ENCODE peak calls at places on chromosomes 3 and 15, in eight cellular contexts. N is tibial artery, O is tibial nerve, D is fibroblast of pulmonary artery, V is mucosa of descending colon, R is uterus, C is RWPE2, M is neural progenitor cell. Z is an unnamed sample.

GRCh38 chr3:10498271-10498670 is 7.1 kb downstream of the ATP2B2 start:
- DNase-seq in M (no peak), V (no peak), O (no peak), R (no peak), C (no peak), D (no peak), N (no peak), Z (no peak)

GRCh38 chr3:48619541-48620524 is 1.7 kb downstream of the TMEM89 start:
- DNase-seq in R (no peak), C (no peak), V (no peak), D (no peak), N (no peak), M (peak; percentile 58), O (no peak), Z (no peak)

GRCh38 chr3:190175490-190175889 is 54.8 kb upstream of the P3H2 start:
- DNase-seq in O (no peak), N (no peak), C (no peak), R (no peak), M (peak; percentile 30), V (no peak), D (peak; percentile 26), Z (no peak)

GRCh38 chr15:39491917-39492490 is 88.9 kb upstream of the THBS1 start:
- DNase-seq in O (no peak), V (no peak), R (peak; percentile 43), C (no peak), D (no peak), N (no peak), M (no peak), Z (no peak)

GRCh38 chr3:46271209-46271608 is 28.9 kb downstream of the CCR3 start:
- DNase-seq in C (no peak), N (no peak), V (no peak), O (no peak), D (no peak), M (no peak), R (no peak), Z (no peak)

GRCh38 chr15:80182611-80183210 is 29.9 kb downstream of the FAH start:
- DNase-seq in D (peak; percentile 81), V (no peak), O (no peak), R (no peak), N (no peak), C (no peak), M (no peak), Z (no peak)

GRCh38 chr3:49733551-49733950 is 9.8 kb upstream of the GMPPB start:
- DNase-seq in O (no peak), V (no peak), M (no peak), D (peak; percentile 24), C (no peak), N (peak; percentile 3), R (no peak), Z (no peak)

GRCh38 chr3:158185711-158186110 is 75.8 kb downstream of the RSRC1 start:
- DNase-seq in C (no peak), O (no peak), V (no peak), M (no peak), D (no peak), R (no peak), N (no peak), Z (no peak)

GRCh38 chr15:70427120-70427519 is 329.4 kb upstream of the TLE3 start:
- DNase-seq in D (peak; percentile 8), M (no peak), V (no peak), C (no peak), R (no peak), N (no peak), O (no peak), Z (no peak)

GRCh38 chr15:67300266-67300914 is 45.8 kb downstream of the IQCH start:
- DNase-seq in O (no peak), N (no peak), C (no peak), R (no peak), V (no peak), D (peak; percentile 11), M (no peak), Z (no peak)

GRCh38 chr3:137330246-137330645 is 372.5 kb downstream of the IL20RB start:
- DNase-seq in R (no peak), V (no peak), M (no peak), D (no peak), C (no peak), N (no peak), O (no peak), Z (no peak)

GRCh38 chr3:63824309-63824708 is 5.2 kb downstream of the C3orf49 start:
- DNase-seq in M (no peak), D (peak; percentile 20), N (no peak), O (no peak), V (no peak), C (peak; percentile 63), R (no peak), Z (no peak)

GRCh38 chr3:36444909-36445308 is 64.6 kb downstream of the STAC start:
- DNase-seq in M (no peak), V (no peak), N (no peak), O (no peak), C (no peak), D (no peak), R (no peak), Z (no peak)

GRCh38 chr15:66714543-66714981 is 12.5 kb downstream of the SMAD6 start:
- DNase-seq in M (peak; percentile 14), N (no peak), R (no peak), V (no peak), D (peak; percentile 58), O (no peak), C (no peak), Z (peak; percentile 69)

GRCh38 chr3:144865886-144866285 is 894.3 kb downstream of the DIPK2A start:
- DNase-seq in N (no peak), R (no peak), O (no peak), C (no peak), V (no peak), D (no peak), M (no peak), Z (no peak)

GRCh38 chr15:26967719-26968269 is 3.2 kb upstream of the GABRG3 start:
- DNase-seq in N (no peak), D (no peak), V (no peak), R (no peak), O (no peak), M (peak; percentile 82), C (no peak), Z (no peak)

GRCh38 chr15:77144492-77145070 is 73.7 kb upstream of the TSPAN3 start:
- DNase-seq in C (no peak), V (no peak), R (no peak), M (no peak), N (no peak), O (no peak), D (peak; percentile 94), Z (no peak)

GRCh38 chr3:58434990-58435389 is 1.4 kb upstream of the PDHB start:
- DNase-seq in D (peak; percentile 78), N (no peak), V (no peak), O (no peak), R (no peak), C (peak; percentile 66), M (peak; percentile 85), Z (no peak)

GRCh38 chr3:144107923-144108322 is 136.3 kb downstream of the DIPK2A start:
- DNase-seq in O (no peak), D (no peak), N (no peak), M (no peak), R (no peak), V (no peak), C (no peak), Z (no peak)

DNA sequence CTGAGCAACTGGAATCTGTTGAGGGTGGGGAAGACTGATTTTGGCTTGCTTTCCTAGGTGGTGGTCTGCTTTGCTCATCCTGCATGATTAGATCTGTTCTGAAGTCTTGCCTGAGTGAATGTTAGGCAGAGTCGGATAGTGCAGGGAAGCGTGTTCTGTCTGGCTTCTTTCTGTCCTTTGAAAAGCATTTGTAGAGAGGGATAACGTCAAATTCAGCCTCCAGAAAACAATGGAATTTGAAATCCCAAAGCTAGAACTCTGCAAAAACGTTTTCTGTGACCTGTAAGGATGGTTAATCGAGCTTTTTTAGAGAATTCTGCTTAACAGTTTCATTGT is 1.4 kb downstream of the GLCE start:
- DNase-seq in O (no peak), V (no peak), D (no peak), R (no peak), N (no peak), M (no peak), C (no peak), Z (no peak)
- TF ChIP-seq CTCF in O (no peak), V (no peak), D (no peak), R (no peak), N (no peak), M (no peak), C (peak; percentile 48), Z (no peak)

DNA sequence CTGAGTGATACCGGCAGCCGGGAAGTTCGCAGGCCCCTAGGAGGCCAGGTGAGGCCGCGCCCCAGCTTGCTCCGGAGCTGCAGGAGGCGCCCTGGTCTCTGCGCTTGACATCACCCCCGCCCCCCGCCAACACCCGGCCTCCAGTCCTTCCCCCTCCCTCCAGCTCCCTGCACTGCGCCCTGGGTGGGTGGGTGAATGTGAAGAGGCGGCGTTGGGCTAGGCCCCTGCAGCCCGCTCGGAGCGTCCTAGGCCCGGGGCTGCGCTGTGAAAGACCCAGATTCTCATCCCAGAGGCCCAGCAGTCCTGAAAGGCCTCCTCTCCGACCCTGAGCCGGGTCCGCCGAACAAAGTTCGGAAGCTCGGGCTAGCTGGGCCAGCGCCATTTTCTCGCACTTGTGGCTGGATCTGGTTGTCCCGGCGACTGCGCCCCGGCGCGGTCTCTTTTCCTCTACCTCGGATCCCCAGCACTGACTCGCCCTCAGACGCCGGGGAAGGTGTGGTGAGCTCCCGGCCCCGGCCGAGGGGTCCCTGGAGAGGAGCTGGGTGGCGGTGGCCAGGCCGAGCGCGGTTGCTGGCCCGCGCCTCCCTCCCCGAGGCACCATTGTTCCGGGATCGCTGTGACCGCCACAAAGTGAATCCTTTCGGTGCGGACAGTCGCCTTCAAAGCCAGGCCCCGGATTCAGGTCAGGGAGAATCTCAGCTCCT is 12.9 kb downstream of the ZIC4 start:
- DNase-seq in M (peak; percentile 79), C (no peak), O (no peak), R (no peak), N (no peak), V (no peak), D (no peak), Z (peak; percentile 64)
- H3K4me3 ChIP-seq in M (peak overlapping the region; percentile 60), C (no peak overlapping the region), O (peak overlapping the region; percentile 33), R (peak overlapping the region; percentile 8), N (peak overlapping the region; percentile 24), V (no peak overlapping the region), D (peak overlapping the region; percentile 7), Z (peak overlapping the region; percentile 66)

DNA sequence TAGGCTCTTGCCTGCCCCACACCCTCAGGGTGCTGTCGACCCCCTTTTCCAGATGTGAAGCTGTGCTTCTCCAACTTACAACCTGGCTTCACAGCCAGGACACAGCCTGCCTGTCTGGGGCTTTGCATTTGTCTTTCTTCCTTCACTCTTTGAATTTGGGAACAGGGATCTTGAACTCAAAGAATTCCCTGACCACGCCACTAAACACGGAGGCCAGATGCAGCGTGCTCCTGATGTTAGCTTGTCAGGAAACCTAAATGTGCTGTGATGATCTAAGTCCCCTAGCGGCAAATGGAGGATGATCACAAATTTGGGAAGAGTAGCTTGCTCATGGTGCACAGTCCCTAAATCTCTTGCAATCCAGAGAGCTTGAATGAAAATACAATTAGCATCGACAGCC is 244.8 kb upstream of the RGMA start:
- DNase-seq in R (no peak), N (no peak), O (no peak), C (no peak), M (peak; percentile 61), D (no peak), V (no peak), Z (no peak)
- TF ChIP-seq CTCF in R (no peak), N (peak; percentile 12), O (peak; percentile 22), C (no peak), M (peak; percentile 55), D (no peak), V (no peak), Z (no peak)

DNA sequence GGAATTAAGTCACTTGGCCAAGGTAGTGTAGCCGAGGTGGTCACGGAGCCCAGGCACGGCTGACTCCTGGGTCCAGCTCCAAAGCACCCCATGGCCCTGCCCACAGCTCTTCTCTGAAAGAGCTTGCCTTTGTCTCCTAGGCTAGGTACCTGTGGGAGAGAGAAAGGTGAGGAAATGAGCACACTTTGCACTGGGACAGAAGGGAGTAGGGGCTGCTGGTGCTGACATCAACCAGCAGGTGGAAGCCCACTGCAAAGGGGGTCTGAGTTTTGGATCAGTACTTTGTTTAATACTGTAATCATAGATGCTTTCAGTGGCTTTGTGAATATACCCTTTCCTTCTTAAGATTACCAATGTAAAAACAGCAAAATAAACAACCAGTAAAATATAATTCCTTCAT is 128.3 kb upstream of the EIF1B start:
- DNase-seq in M (no peak), R (no peak), D (no peak), O (no peak), C (no peak), N (no peak), V (no peak), Z (no peak)
- H3K4me3 ChIP-seq in M (no peak overlapping the region), R (no peak overlapping the region), D (no peak overlapping the region), O (no peak overlapping the region), C (no peak overlapping the region), N (no peak overlapping the region), V (no peak overlapping the region), Z (no peak overlapping the region)

Z was measured in coronary artery.